ENCODE peak calls at places on chromosomes 5 and 9, in six cellular contexts. K is IMR-90, U is mesendoderm, J is neuronal stem cell, M is H9, S is H1. A is an unnamed sample.

GRCh38 chr5:151107738-151108520 is 27.1 kb upstream of the TNIP1 start:
- DNase-seq in K (peak), U (peak), J (no peak), M (no peak), S (no peak), A (no peak)

GRCh38 chr5:132754947-132755346 is 7.7 kb downstream of the CCNI2 start:
- DNase-seq in K (peak), U (peak), J (no peak), M (no peak), S (no peak), A (peak)

GRCh38 chr9:94867842-94868312 is 141.4 kb downstream of the AOPEP start:
- DNase-seq in K (peak), U (no peak), J (no peak), M (no peak), S (no peak), A (peak)

GRCh38 chr5:93281980-93282772 is 298.8 kb downstream of the NR2F1-AS1 start:
- DNase-seq in K (no peak), U (no peak), J (no peak), M (no peak), S (no peak), A (no peak)

GRCh38 chr9:19424176-19424779 is 15.5 kb downstream of the ACER2 start:
- DNase-seq in K (no peak), U (peak), J (no peak), M (no peak), S (no peak), A (peak)

GRCh38 chr5:75524071-75524470 is 12.4 kb downstream of the POLK start:
- DNase-seq in K (no peak), U (no peak), J (no peak), M (no peak), S (no peak), A (no peak)

GRCh38 chr5:173472784-173473278 is 143.6 kb downstream of the BOD1 start:
- DNase-seq in K (peak), U (no peak), J (no peak), M (no peak), S (no peak), A (no peak)

GRCh38 chr5:55387865-55388264 is 80.1 kb downstream of the MTREX start:
- DNase-seq in K (no peak), U (no peak), J (no peak), M (no peak), S (no peak), A (no peak)

GRCh38 chr9:127950513-127951210 is 13.0 kb upstream of the DPM2 start:
- DNase-seq in K (no peak), U (no peak), J (peak), M (no peak), S (no peak), A (no peak)

GRCh38 chr5:176837707-176838115 is 27.4 kb downstream of the UNC5A start:
- DNase-seq in K (peak), U (peak), J (peak), M (peak), S (peak), A (peak)

GRCh38 chr5:94375801-94376200 is 242.6 kb downstream of the KIAA0825 start:
- DNase-seq in K (no peak), U (no peak), J (no peak), M (no peak), S (no peak), A (no peak)

GRCh38 chr9:97863314-97863713 is 10.3 kb downstream of the FOXE1 start:
- DNase-seq in K (no peak), U (no peak), J (no peak), M (no peak), S (no peak), A (no peak)

GRCh38 chr9:97858826-97859225 is 5.8 kb downstream of the FOXE1 start:
- DNase-seq in K (no peak), U (no peak), J (no peak), M (no peak), S (no peak), A (no peak)

GRCh38 chr9:97860451-97861147 is 7.6 kb downstream of the FOXE1 start:
- DNase-seq in K (no peak), U (no peak), J (no peak), M (no peak), S (no peak), A (no peak)

GRCh38 chr9:97859346-97859745 is 6.3 kb downstream of the FOXE1 start:
- DNase-seq in K (no peak), U (no peak), J (no peak), M (no peak), S (no peak), A (no peak)

DNA sequence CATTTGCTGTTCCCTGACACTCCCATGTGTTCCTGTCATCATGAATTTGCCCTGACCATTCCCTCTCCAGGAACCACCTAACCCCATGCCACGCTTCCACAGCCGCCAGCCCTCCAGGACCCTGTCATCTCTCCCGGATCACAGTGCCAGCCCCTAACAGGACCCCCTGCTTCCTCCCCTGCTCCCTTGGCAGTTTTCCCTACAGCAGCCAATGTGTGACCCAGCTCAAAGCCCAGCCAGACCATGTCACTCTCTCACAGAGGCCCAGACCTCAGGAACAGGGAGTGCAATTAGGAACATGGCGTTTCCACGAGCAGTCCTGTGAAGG is 8.1 kb downstream of the FOXE1 start:
- DNase-seq in K (no peak), U (no peak), J (no peak), M (no peak), S (no peak), A (no peak)
- H3K23ac ChIP-seq in K (no peak), U (no peak), J (peak), M (no peak), S (no peak), A (no peak)

GRCh38 chr5:3323144-3323543 is 272.5 kb upstream of the IRX1 start:
- DNase-seq in K (no peak), U (no peak), J (no peak), M (no peak), S (no peak), A (no peak)

GRCh38 chr5:3321923-3322322 is 273.7 kb upstream of the IRX1 start:
- DNase-seq in K (no peak), U (no peak), J (no peak), M (no peak), S (no peak), A (no peak)

GRCh38 chr5:3320317-3320865 is 275.2 kb upstream of the IRX1 start:
- DNase-seq in K (no peak), U (no peak), J (no peak), M (no peak), S (no peak), A (no peak)

GRCh38 chr5:3324421-3325101 is 271.1 kb upstream of the IRX1 start:
- DNase-seq in K (no peak), U (peak), J (no peak), M (peak), S (no peak), A (no peak)

DNA sequence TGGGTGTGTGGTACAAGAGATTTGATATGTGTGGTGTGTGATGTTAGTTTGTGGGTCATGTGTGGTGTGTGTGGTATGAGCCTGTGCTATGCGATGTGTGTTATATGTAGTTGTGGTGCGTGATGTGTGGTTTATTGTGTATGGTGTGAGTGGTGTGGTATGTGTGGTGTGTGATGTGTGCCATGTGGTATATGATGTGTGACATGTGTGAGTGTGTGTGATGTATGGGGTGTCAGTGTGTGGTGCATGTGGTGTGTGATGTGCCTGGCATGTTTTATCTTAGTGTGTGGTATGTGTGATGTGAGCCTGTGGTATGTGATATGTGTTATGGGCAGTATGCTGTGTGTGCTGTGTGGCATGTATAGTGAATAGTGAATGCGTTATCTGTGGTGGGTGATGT is 273.0 kb upstream of the IRX1 start:
- DNase-seq in K (no peak), U (no peak), J (no peak), M (no peak), S (no peak), A (no peak)
- H3K23ac ChIP-seq in K (no peak), U (no peak), J (peak), M (no peak), S (peak), A (no peak)

DNA sequence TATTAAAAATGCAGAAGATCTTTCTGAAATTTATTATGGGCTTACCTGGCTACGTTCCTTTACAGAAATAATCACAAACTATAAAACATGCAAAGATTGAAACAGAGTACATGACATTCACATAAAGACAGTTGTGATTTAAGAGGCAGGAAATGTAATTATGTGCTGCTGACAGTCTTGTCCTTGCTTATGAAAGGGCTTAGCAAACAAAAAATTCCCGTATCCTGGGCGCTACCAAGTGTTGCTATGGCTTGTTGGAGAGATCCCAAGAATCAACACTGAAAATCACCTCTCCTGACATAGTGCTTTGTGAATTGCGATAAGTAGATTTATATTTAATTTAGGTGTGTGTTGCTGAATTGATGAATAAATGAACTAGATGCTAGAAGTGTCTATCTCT is 352.5 kb upstream of the C9orf72 start:
- DNase-seq in K (no peak), U (no peak), J (no peak), M (no peak), S (no peak), A (no peak)
- H3K23ac ChIP-seq in K (no peak), U (no peak), J (no peak), M (no peak), S (no peak), A (no peak)

GRCh38 chr9:88460583-88461332 is 72.5 kb downstream of the SPIN1 start:
- DNase-seq in K (no peak), U (peak), J (peak), M (no peak), S (no peak), A (no peak)
- H3K23ac ChIP-seq in K (peak), U (no peak), J (no peak), M (no peak), S (no peak), A (no peak)

GRCh38 chr5:134242146-134242545 is 16.3 kb upstream of the PPP2CA start:
- DNase-seq in K (peak), U (no peak), J (no peak), M (no peak), S (no peak), A (peak)
- H3K23ac ChIP-seq in K (no peak), U (no peak), J (no peak), M (no peak), S (no peak), A (no peak)

GRCh38 chr9:105694320-105694847 is at the start of gene TMEM38B:
- DNase-seq in K (peak), U (peak), J (peak), M (peak), S (peak), A (peak)
- H3K23ac ChIP-seq in K (peak), U (no peak), J (peak), M (no peak), S (no peak), A (peak)

DNA sequence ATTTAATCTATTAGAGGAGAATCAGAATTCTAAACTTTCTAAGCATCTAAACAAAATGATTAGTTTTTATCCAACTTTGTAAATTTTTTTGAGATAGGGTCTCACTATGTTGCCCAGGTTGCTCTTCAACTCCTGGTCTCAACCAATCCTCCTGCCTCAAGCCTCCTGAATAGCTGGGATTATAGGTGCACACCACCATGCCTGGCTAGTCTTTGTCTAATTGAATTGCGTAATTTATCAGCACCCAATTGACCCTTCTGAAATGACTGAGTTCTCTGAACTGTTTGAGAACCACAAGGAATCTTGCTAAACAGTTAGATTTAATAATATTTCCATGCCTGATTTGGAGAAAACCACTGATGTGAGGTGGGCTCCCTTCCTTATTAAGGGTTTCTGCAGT is 75.7 kb downstream of the PJA2 start:
- DNase-seq in K (no peak), U (no peak), J (no peak), M (no peak), S (no peak), A (no peak)
- H3K23ac ChIP-seq in K (no peak), U (no peak), J (no peak), M (no peak), S (no peak), A (no peak)